ENCODE peak calls at places on chromosomes 7 and 10, in five cellular contexts. P is fibroblast of lung, M is brain microvascular endothelial cell, H is cardiac muscle cell, V is fibroblast of mammary gland. I is an unnamed sample.

GRCh38 chr10:48557511-48558123 is 47.3 kb downstream of the ARHGAP22 start:
- DNase-seq in M (no peak), H (no peak), P (no peak), V (no peak), I (no peak)

GRCh38 chr7:80187279-80187678 is 52.6 kb downstream of the GNAI1 start:
- DNase-seq in V (no peak), P (no peak), H (no peak), M (no peak), I (no peak)

GRCh38 chr7:36300696-36301350 is 88.8 kb upstream of the ANLN start:
- DNase-seq in P (no peak), M (no peak), V (no peak), H (no peak), I (no peak)

GRCh38 chr10:89563861-89564478 is 28.6 kb upstream of the SLC16A12 start:
- DNase-seq in M (peak), H (peak), P (peak), V (peak), I (peak)

GRCh38 chr10:78863121-78863520 is 205.6 kb upstream of the ZMIZ1 start:
- DNase-seq in V (no peak), H (no peak), P (no peak), M (no peak), I (no peak)

GRCh38 chr7:51031791-51032484 is 249.2 kb upstream of the GRB10 start:
- DNase-seq in V (no peak), H (no peak), P (no peak), M (no peak), I (no peak)

GRCh38 chr10:43198682-43199005 is 60.4 kb downstream of the CSGALNACT2 start:
- DNase-seq in P (no peak), M (no peak), H (no peak), V (no peak), I (no peak)

GRCh38 chr7:6168469-6168868 is 104.0 kb downstream of the CYTH3 start:
- DNase-seq in P (no peak), M (no peak), V (no peak), H (no peak), I (no peak)

GRCh38 chr7:41336455-41336952 is 366.4 kb downstream of the INHBA start:
- DNase-seq in H (no peak), V (no peak), M (no peak), P (no peak), I (no peak)

GRCh38 chr10:110664483-110665420 is 20.6 kb downstream of the RBM20 start:
- DNase-seq in H (no peak), V (peak), P (peak), M (peak), I (peak)

GRCh38 chr7:134469622-134470021 is 10.7 kb upstream of the AKR1B1 start:
- DNase-seq in H (no peak), V (no peak), M (no peak), P (no peak), I (no peak)

GRCh38 chr7:134029743-134030142 is 97.4 kb upstream of the LRGUK start:
- DNase-seq in M (no peak), P (no peak), V (no peak), H (no peak), I (no peak)

GRCh38 chr7:47551550-47552121 is 30.3 kb downstream of the TNS3 start:
- DNase-seq in M (no peak), P (no peak), H (no peak), V (no peak), I (no peak)

GRCh38 chr10:85430991-85431390 is 935.6 kb downstream of the GRID1 start:
- DNase-seq in H (no peak), V (no peak), P (no peak), M (peak), I (no peak)

GRCh38 chr10:77320852-77321496 is 316.6 kb downstream of the KCNMA1 start:
- DNase-seq in H (no peak), V (peak), P (peak), M (peak), I (peak)

GRCh38 chr7:131826960-131827359 is 270.5 kb upstream of the PODXL start:
- DNase-seq in P (peak), M (no peak), H (no peak), V (no peak), I (peak)

GRCh38 chr10:102072867-102073527 is 7.8 kb downstream of the HPS6 start:
- DNase-seq in M (peak), V (peak), P (peak), H (peak), I (peak)

GRCh38 chr10:50614444-50615137 is 9.2 kb downstream of the SGMS1 start:
- DNase-seq in P (no peak), M (no peak), H (peak), V (no peak), I (no peak)

GRCh38 chr10:1552881-1553595 is 184.3 kb downstream of the ADARB2 start:
- DNase-seq in M (no peak), H (no peak), P (no peak), V (no peak), I (no peak)

GRCh38 chr10:1552415-1552814 is 184.9 kb downstream of the ADARB2 start:
- DNase-seq in V (no peak), P (no peak), H (peak), M (no peak), I (no peak)

GRCh38 chr10:1550291-1550595 is 187.1 kb downstream of the ADARB2 start:
- DNase-seq in V (no peak), H (no peak), M (no peak), P (no peak), I (no peak)

GRCh38 chr10:1550616-1551015 is 186.7 kb downstream of the ADARB2 start:
- DNase-seq in M (no peak), V (no peak), H (no peak), P (no peak), I (no peak)

DNA sequence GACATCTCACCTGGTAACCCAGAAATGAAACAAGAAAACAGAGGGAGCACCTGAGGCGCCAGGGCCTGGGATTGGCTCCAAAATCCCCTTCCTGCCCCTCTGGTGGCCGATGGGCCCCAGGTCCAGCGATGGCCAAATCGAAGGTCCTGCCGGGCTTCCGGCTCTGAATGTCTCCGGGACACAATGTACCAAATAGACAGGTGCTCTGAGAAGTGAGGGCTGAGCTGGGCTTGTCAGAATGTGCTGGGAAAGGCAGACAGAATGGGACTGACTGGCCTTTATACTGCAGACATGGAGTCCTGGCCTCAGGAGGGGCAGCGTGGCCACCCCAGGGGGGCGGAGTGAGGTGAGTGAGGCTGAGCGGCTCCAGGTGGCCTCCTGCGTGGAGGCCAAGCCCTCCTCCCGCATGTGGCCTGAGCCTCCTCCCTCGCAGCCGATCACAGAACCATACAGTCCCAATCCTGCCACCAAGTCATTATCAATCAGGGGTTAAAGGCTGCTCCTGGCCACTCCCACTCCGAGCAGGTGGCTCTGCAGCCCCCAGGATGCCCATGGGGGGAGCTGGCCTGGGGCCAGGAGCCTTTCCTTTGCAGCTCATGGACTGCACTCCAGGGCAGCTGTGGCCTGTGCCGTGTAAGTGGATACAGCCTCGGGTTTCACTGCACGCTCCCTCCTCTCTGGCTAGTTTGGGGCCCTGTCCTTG is 185.5 kb downstream of the ADARB2 start:
- DNase-seq in P (no peak), M (no peak), H (peak), V (no peak), I (no peak)
- H3K4me3 ChIP-seq in P (no peak), M (no peak), H (no peak), V (no peak), I (no peak)

GRCh38 chr10:119734396-119735332 is 8.8 kb downstream of the INPP5F start:
- DNase-seq in H (no peak), P (peak), M (no peak), V (peak), I (peak)
- H3K4me3 ChIP-seq in H (no peak), P (no peak), M (no peak), V (no peak), I (no peak)

DNA sequence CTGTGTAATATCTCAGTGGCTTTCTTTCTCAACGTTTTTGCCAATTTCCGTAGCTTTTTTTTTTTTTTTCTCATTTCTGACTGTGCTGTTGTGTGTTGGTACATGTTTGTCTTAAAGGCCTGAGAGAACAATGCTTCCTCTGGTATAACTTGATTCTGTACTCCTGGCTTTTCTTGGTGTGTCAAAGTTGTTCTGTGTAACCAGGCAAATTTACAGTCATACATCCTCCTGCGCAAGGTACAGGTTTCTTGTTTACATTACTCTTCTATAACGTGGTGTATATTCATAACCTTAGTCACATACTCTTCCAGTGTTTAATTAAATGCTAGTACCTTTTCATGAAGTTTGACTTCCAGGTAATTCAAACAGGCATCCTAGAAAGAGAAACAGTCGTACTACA is 8.3 kb upstream of the ARHGAP12 start:
- DNase-seq in V (peak), H (no peak), P (no peak), M (no peak), I (no peak)
- H3K4me3 ChIP-seq in V (no peak), H (no peak), P (no peak), M (no peak), I (no peak)

GRCh38 chr7:128861957-128862570 is 592 bp upstream of the ATP6V1F start:
- DNase-seq in M (no peak), V (no peak), P (peak), H (no peak), I (no peak)
- H3K4me3 ChIP-seq in M (peak), V (peak), P (peak), H (peak), I (peak)

DNA sequence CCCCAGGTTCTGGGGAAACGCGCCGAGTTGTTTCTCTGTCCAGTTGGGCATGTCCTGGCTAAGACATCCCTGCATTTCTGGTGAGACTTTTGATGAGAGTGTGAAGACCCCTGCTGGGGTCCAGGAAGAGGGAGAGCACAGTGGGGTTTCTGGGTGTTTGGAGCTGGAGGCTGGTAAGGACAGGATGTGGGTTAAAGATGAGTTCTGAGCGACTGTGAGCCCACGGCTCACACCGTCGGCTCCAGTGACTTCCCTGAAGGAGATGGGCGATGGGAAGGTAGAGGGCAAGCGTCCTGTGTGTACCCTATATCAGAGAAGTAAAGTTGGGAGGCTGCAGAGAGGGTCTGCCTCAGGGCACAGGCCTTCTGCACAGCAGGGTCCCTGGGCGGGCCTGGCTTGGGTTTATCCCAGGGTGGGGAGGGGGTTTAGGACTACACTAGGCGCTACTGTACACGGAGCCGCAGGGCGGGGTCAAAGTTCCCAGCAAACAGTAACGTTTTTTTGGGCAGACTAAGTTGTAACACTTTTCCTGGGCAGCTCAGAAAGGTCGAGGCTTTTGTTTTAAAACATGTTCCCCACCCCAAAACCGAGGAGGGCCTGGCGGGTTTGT is 3.6 kb downstream of the EMX2 start:
- DNase-seq in H (no peak), M (no peak), P (no peak), V (no peak), I (no peak)
- H3K4me3 ChIP-seq in H (no peak), M (no peak), P (no peak), V (no peak), I (peak)

DNA sequence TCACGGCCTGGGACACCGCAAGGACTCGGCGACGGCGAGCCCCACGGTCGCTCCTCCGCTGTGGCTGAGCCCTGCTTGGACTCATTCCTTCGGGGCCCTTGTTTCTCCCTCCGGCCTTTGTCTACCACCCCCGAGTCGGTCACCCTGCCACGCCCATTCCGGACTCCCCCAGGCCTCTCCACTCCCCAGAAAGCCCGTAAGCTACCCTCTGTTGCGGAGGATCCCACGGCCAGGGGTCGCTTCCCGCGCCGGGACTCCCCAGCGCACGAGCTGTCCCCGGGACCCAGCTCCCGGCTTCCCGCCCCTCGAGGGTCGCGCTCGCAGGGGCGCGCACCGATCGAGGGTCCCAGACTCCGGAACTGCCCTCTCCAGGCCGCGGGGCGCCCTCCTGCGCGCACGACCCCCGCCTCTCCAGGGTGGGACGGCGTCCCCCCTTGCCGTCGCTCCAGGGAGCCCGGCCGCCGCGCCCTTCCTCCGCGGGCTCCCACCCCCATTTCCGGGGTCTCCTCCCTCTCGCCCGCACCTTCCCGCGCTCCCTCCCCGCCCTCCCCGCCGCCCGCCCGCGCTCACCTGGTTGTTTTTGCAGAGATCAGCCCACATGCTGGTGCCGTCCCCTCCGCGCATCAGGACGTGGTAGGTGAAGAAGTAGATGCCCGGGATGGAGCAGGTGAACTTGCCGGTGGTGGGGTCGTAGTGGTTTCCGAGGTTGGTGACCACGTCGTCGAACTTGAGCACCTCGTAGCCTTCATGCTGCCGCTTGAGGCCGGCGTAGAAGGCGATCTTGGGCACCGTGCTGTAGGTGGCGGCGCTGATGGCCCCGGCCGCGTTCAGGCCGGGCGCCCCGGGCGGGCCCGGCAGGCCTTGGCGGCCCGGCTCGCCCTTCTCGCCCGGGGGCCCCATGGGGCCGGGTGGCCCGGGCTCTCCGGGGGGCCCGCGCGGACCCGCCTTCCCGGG is 1.5 kb downstream of the C1QL3 start:
- DNase-seq in H (peak), P (no peak), M (no peak), V (no peak), I (no peak)
- H3K4me3 ChIP-seq in H (peak), P (no peak), M (peak), V (no peak), I (no peak)

GRCh38 chr10:130110236-130111114 is at the start of gene C10orf143:
- DNase-seq in V (peak), M (peak), H (peak), P (peak), I (peak)

GRCh38 chr10:130111115-130111847 is 651 bp upstream of the C10orf143 start:
- DNase-seq in M (peak), H (peak), V (peak), P (peak), I (peak)

GRCh38 chr10:130109796-130110235 is 814 bp downstream of the C10orf143 start:
- DNase-seq in H (peak), M (peak), V (peak), P (peak), I (peak)

GRCh38 chr10:130108934-130109604 is 1.6 kb downstream of the C10orf143 start:
- DNase-seq in P (no peak), H (no peak), V (no peak), M (no peak), I (no peak)

GRCh38 chr10:130105724-130106123 is 4.9 kb downstream of the C10orf143 start:
- DNase-seq in M (no peak), P (no peak), H (no peak), V (no peak), I (no peak)
- H3K4me3 ChIP-seq in M (no peak), P (no peak), H (no peak), V (no peak), I (no peak)

DNA sequence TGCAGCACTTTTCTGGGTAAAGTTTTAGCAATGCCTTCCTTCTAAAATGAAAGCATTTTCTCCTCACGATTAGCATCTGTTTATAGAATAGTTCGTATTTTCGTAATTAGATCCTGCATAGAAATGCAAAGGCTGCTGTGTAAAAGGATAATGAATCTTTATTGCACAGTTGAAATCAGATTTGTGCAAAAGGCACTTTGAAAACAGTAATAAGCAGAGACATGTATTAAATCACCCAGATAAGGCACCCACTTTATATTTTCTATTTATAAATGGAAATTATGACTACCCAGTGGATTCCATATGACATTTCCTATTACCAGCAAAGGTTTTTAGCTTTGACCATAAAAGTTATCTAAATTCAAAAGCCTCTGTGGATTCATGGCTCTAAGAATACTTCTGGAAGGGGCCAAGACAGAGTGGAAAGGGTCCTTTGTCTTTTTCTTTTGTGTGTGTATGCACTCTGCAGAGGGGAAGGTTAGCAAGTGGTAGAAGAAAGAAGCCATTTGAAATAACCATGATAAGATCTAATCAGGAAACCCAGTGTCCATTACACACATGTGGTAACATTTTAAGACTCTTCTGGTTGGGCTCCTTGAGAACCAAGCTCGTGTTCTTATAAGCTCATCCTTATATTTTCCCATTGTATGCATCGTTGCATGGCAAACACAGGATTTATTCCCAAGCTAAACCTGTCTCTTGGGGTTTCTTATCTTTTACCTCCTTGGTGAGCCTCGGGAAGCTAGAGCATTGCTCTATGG is 612.1 kb downstream of the AUTS2 start:
- DNase-seq in H (no peak), V (no peak), P (no peak), M (no peak), I (no peak)
- H3K4me3 ChIP-seq in H (no peak), V (no peak), P (no peak), M (no peak), I (no peak)

GRCh38 chr7:8442814-8443304 is 9.4 kb downstream of the NXPH1 start:
- DNase-seq in P (peak), M (peak), V (peak), H (peak), I (peak)
- H3K4me3 ChIP-seq in P (no peak), M (peak), V (no peak), H (peak), I (peak)